ENCODE peak calls at places on chromosomes 3 and 15, in five cellular contexts. X is H1, D is GM12878, F is HepG2, P is HEK293T. T is an unnamed sample.

GRCh38 chr15:75671684-75672083 is 24.0 kb downstream of the SNX33 start:
- DNase-seq in P (no peak), F (no peak), D (no peak), X (no peak), T (no peak)

GRCh38 chr3:19392146-19392545 is 243.8 kb downstream of the KCNH8 start:
- DNase-seq in P (no peak), F (no peak), D (no peak), X (no peak), T (no peak)

GRCh38 chr15:92654662-92655061 is 913 bp downstream of the FAM174B start:
- DNase-seq in F (no peak), X (no peak), P (no peak), D (no peak), T (no peak)

GRCh38 chr3:193917096-193917495 is 218.9 kb upstream of the HES1 start:
- DNase-seq in D (no peak), P (no peak), F (no peak), X (no peak), T (no peak)

GRCh38 chr3:106943071-106943470 is 434.2 kb upstream of the CCDC54 start:
- DNase-seq in F (no peak), D (no peak), P (no peak), X (no peak), T (no peak)

GRCh38 chr15:48868549-48868948 is 9.4 kb upstream of the EID1 start:
- DNase-seq in X (no peak), F (no peak), P (no peak), D (no peak), T (no peak)

GRCh38 chr3:194310060-194310481 is 41.1 kb downstream of the CPN2 start:
- DNase-seq in X (no peak), P (no peak), D (no peak), F (no peak), T (no peak)

GRCh38 chr15:42457445-42458442 is 33.2 kb downstream of the ZNF106 start:
- DNase-seq in X (peak), D (peak), F (no peak), P (no peak), T (peak)

GRCh38 chr3:34387831-34388564 is 589.6 kb downstream of the PDCD6IP start:
- DNase-seq in D (no peak), X (no peak), F (no peak), P (no peak), T (no peak)

GRCh38 chr3:77529522-77529921 is 489.6 kb downstream of the ROBO2 start:
- DNase-seq in F (no peak), X (no peak), P (no peak), D (no peak), T (no peak)

GRCh38 chr15:38283010-38283409 is 30.4 kb downstream of the SPRED1 start:
- DNase-seq in P (no peak), X (no peak), F (no peak), D (no peak), T (no peak)

GRCh38 chr3:3699816-3700633 is 99.2 kb upstream of the LRRN1 start:
- DNase-seq in X (no peak), F (no peak), D (no peak), P (no peak), T (no peak)

GRCh38 chr15:40250304-40250656 is 11.4 kb downstream of the PAK6 start:
- DNase-seq in P (no peak), D (no peak), X (no peak), F (no peak), T (no peak)

GRCh38 chr15:44813231-44813630 is 76.9 kb downstream of the TRIM69 start:
- DNase-seq in X (no peak), D (no peak), P (no peak), F (no peak), T (no peak)

GRCh38 chr3:9942164-9942563 is 8.5 kb downstream of the CRELD1 start:
- DNase-seq in P (no peak), X (no peak), D (no peak), F (no peak), T (no peak)

GRCh38 chr3:13836658-13837587 is 42.9 kb downstream of the WNT7A start:
- DNase-seq in F (no peak), D (no peak), P (no peak), X (no peak), T (no peak)

GRCh38 chr3:113111308-113111707 is 100.0 kb upstream of the BOC start:
- DNase-seq in X (no peak), D (no peak), P (no peak), F (no peak), T (no peak)

DNA sequence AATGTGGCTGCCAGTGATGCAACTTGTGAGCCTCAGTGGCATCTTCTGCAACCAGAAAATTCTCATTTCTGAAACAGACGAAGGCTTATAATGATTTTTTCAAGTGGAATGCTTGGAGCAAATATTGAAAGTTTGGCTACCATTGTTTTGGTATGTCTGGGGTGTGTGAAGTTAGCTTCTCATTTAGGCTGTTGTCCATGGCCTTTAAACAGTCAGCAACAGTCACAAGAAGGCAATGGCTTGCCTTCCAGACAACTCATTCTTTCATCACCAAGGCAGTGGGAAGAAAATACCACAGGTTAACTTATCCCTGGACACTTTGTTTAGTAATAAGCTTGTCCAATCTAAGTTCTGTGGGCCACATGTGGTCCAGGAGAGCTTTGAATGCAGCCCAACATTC is 4.7 kb upstream of the BNC1 start:
- DNase-seq in P (no peak), X (no peak), F (no peak), D (no peak), T (no peak)
- TF ChIP-seq SUZ12 in P (no peak), X (no peak), F (no peak), D (no peak), T (no peak)

GRCh38 chr3:187450791-187451190 is 82.6 kb downstream of the RTP4 start:
- DNase-seq in F (no peak), P (no peak), D (no peak), X (no peak), T (no peak)
- TF ChIP-seq SUZ12 in F (no peak), P (no peak), D (no peak), X (no peak), T (no peak)

DNA sequence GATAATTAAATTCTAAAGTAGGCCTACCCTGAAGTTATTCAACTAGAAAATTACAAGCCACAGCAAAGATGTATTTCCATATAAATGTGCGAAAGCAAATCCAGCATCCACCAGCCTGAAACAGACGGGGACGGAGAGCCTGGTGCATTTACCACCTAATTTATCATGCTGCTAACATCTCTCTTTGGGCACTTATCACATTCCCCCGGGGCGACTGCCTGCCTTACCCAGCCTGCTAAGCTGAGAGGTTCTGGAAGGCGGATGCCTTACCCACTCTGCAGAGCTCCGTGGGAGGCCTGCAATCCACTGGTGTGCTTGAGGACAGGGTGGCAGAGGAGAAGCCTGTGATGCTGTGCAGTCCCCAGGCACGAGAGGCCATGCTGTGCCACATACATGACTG is 25.6 kb downstream of the MGLL start:
- DNase-seq in D (no peak), X (no peak), F (no peak), P (no peak), T (no peak)
- TF ChIP-seq SUZ12 in D (no peak), X (no peak), F (no peak), P (no peak), T (no peak)

DNA sequence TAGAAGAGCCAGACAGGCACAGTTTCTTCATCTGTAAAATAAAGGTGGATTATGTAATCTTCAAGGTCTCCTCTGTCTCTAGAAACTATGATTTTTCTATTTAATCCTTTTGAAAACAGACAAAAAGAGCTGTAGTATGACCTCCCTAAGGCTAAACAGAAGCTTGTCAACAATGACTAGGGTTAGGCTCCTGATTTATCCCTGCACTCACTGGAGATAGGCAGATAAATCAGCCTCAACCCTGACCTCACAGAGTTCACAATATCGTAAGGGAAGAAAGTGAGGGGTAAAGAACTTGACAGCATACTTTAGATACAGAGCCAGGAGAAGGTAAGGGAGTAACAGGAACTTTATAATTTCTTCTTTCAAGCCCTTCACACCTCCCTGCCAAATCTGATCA is 124.8 kb downstream of the TMCC1 start:
- DNase-seq in X (no peak), F (no peak), P (no peak), D (no peak), T (no peak)
- TF ChIP-seq SUZ12 in X (no peak), F (no peak), P (no peak), D (no peak), T (no peak)

DNA sequence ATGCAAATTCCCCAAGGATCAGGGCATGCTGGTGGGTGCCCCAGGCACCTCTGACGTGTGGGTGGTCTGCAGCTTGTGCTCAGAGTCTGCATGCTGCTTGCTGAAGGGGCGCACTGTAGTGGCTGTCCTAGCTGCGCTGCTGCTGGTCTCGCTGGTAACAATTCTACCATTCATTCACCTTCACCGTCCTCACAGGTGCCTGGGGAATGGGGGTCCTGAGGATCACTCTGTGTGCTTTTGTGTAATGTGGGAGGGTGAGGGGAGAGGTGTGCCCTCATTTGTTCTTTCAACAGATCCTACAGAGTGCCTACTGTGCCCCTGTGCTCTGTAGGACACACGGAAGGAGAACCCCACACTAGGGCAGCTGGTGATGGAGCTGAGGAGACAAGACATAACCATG is 2.1 kb upstream of the ITGA11 start:
- DNase-seq in D (no peak), F (no peak), P (no peak), X (no peak), T (no peak)
- TF ChIP-seq SUZ12 in D (no peak), F (no peak), P (no peak), X (no peak), T (no peak)

DNA sequence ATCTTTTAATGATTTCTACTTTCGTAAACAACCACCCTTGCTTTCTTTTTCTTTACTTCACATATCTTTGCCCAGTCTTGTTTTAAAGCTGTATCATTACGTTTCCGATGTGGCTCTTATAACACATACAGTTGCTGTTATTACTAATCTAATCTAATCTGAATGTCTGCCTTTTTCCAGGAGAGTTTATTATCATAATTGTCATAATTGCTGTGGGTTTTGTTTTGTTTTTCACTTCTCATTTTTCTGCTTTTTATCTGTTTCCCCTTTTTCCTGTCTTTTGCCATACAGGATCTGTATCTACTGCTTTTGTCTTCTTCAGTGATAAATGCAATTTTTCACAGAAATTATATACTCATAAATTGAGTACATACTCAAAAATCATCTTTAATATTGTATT is 24.9 kb downstream of the HACL1 start:
- DNase-seq in F (no peak), D (no peak), P (no peak), X (no peak), T (no peak)
- TF ChIP-seq SUZ12 in F (no peak), D (no peak), P (no peak), X (no peak), T (no peak)

T was measured in NT2/D1.